ENCODE peak calls at places on chromosomes 12 and 14, in seven cellular contexts. One of them, this sample, is unnamed.

GRCh38 chr14:26589998-26590397 is 7.8 kb downstream of the NOVA1 start:
- DNase-seq in neural progenitor cell: peak; percentile 9
- DNase-seq in lower lobe of right lung: no peak
- DNase-seq in epithelial cell of proximal tubule: no peak
- DNase-seq in SK-N-SH: no peak
- DNase-seq in transverse colon: no peak
- DNase-seq in AG04450: no peak
- DNase-seq in this sample: no peak

GRCh38 chr12:16359512-16360491 is 12.4 kb downstream of the MGST1 start:
- DNase-seq in AG04450: no peak
- DNase-seq in transverse colon: peak; percentile 64
- DNase-seq in SK-N-SH: peak; percentile 52
- DNase-seq in neural progenitor cell: peak; percentile 82
- DNase-seq in epithelial cell of proximal tubule: no peak
- DNase-seq in lower lobe of right lung: peak; percentile 78
- DNase-seq in this sample: peak; percentile 38

GRCh38 chr14:52366796-52367315 is 52.7 kb downstream of the PTGER2 start:
- DNase-seq in epithelial cell of proximal tubule: no peak
- DNase-seq in neural progenitor cell: no peak
- DNase-seq in transverse colon: no peak
- DNase-seq in AG04450: no peak
- DNase-seq in lower lobe of right lung: no peak
- DNase-seq in SK-N-SH: no peak
- DNase-seq in this sample: no peak

GRCh38 chr14:22651586-22651985 is 7.4 kb upstream of the OR6J1 start:
- DNase-seq in epithelial cell of proximal tubule: no peak
- DNase-seq in AG04450: no peak
- DNase-seq in lower lobe of right lung: no peak
- DNase-seq in neural progenitor cell: no peak
- DNase-seq in SK-N-SH: no peak
- DNase-seq in transverse colon: no peak
- DNase-seq in this sample: no peak

GRCh38 chr14:90193925-90194324 is 62.4 kb upstream of the PSMC1 start:
- DNase-seq in SK-N-SH: peak; percentile 26
- DNase-seq in AG04450: no peak
- DNase-seq in epithelial cell of proximal tubule: no peak
- DNase-seq in lower lobe of right lung: no peak
- DNase-seq in neural progenitor cell: peak; percentile 31
- DNase-seq in transverse colon: no peak
- DNase-seq in this sample: no peak

GRCh38 chr12:88833641-88834116 is 253.4 kb upstream of the KITLG start:
- DNase-seq in neural progenitor cell: no peak
- DNase-seq in transverse colon: no peak
- DNase-seq in SK-N-SH: no peak
- DNase-seq in AG04450: no peak
- DNase-seq in epithelial cell of proximal tubule: no peak
- DNase-seq in lower lobe of right lung: no peak
- DNase-seq in this sample: no peak

GRCh38 chr12:109482491-109482890 is 5.1 kb downstream of the UBE3B start:
- DNase-seq in AG04450: no peak
- DNase-seq in lower lobe of right lung: no peak
- DNase-seq in SK-N-SH: no peak
- DNase-seq in epithelial cell of proximal tubule: no peak
- DNase-seq in transverse colon: no peak
- DNase-seq in neural progenitor cell: no peak
- DNase-seq in this sample: no peak

GRCh38 chr14:52043690-52044089 is 25.2 kb downstream of the NID2 start:
- DNase-seq in SK-N-SH: peak; percentile 72
- DNase-seq in epithelial cell of proximal tubule: no peak
- DNase-seq in transverse colon: peak; percentile 49
- DNase-seq in neural progenitor cell: peak; percentile 71
- DNase-seq in AG04450: no peak
- DNase-seq in lower lobe of right lung: no peak
- DNase-seq in this sample: no peak

GRCh38 chr14:53019391-53019790 is 68.5 kb upstream of the FERMT2 start:
- DNase-seq in neural progenitor cell: no peak
- DNase-seq in SK-N-SH: no peak
- DNase-seq in epithelial cell of proximal tubule: no peak
- DNase-seq in AG04450: no peak
- DNase-seq in lower lobe of right lung: no peak
- DNase-seq in transverse colon: no peak
- DNase-seq in this sample: peak; percentile 24

GRCh38 chr14:73714656-73715081 is 485 bp upstream of the PNMA1 start:
- DNase-seq in epithelial cell of proximal tubule: no peak
- DNase-seq in transverse colon: no peak
- DNase-seq in neural progenitor cell: no peak
- DNase-seq in AG04450: no peak
- DNase-seq in lower lobe of right lung: no peak
- DNase-seq in SK-N-SH: peak; percentile 75
- DNase-seq in this sample: peak; percentile 72

GRCh38 chr12:68482660-68483059 is 128.0 kb upstream of the RAP1B start:
- DNase-seq in epithelial cell of proximal tubule: no peak
- DNase-seq in lower lobe of right lung: no peak
- DNase-seq in AG04450: no peak
- DNase-seq in SK-N-SH: no peak
- DNase-seq in neural progenitor cell: no peak
- DNase-seq in transverse colon: peak; percentile 52
- DNase-seq in this sample: no peak

GRCh38 chr14:22047105-22047504 is 373.5 kb upstream of the OR4E1 start:
- DNase-seq in transverse colon: no peak
- DNase-seq in AG04450: no peak
- DNase-seq in neural progenitor cell: peak; percentile 76
- DNase-seq in epithelial cell of proximal tubule: no peak
- DNase-seq in lower lobe of right lung: no peak
- DNase-seq in SK-N-SH: no peak
- DNase-seq in this sample: no peak

GRCh38 chr14:61403411-61403810 is 82.0 kb downstream of the PRKCH start:
- DNase-seq in transverse colon: no peak
- DNase-seq in lower lobe of right lung: no peak
- DNase-seq in neural progenitor cell: no peak
- DNase-seq in epithelial cell of proximal tubule: no peak
- DNase-seq in AG04450: no peak
- DNase-seq in SK-N-SH: no peak
- DNase-seq in this sample: no peak

GRCh38 chr14:105146976-105147700 is 21.4 kb downstream of the JAG2 start:
- DNase-seq in neural progenitor cell: no peak
- DNase-seq in epithelial cell of proximal tubule: no peak
- DNase-seq in AG04450: no peak
- DNase-seq in SK-N-SH: no peak
- DNase-seq in transverse colon: no peak
- DNase-seq in lower lobe of right lung: peak; percentile 36
- DNase-seq in this sample: no peak

GRCh38 chr12:12181516-12181915 is 85.3 kb downstream of the LRP6 start:
- DNase-seq in SK-N-SH: no peak
- DNase-seq in epithelial cell of proximal tubule: peak; percentile 26
- DNase-seq in lower lobe of right lung: no peak
- DNase-seq in neural progenitor cell: no peak
- DNase-seq in AG04450: no peak
- DNase-seq in transverse colon: no peak
- DNase-seq in this sample: peak; percentile 67

GRCh38 chr14:105901226-105901625 is 374.8 kb downstream of the TMEM121 start:
- DNase-seq in AG04450: no peak
- DNase-seq in epithelial cell of proximal tubule: no peak
- DNase-seq in lower lobe of right lung: no peak
- DNase-seq in transverse colon: no peak
- DNase-seq in SK-N-SH: no peak
- DNase-seq in neural progenitor cell: no peak
- DNase-seq in this sample: no peak

GRCh38 chr12:17918013-17918412 is 172.0 kb downstream of the RERGL start:
- DNase-seq in epithelial cell of proximal tubule: no peak
- DNase-seq in SK-N-SH: no peak
- DNase-seq in lower lobe of right lung: no peak
- DNase-seq in transverse colon: no peak
- DNase-seq in AG04450: no peak
- DNase-seq in neural progenitor cell: no peak
- DNase-seq in this sample: no peak

GRCh38 chr14:25358330-25358729 is 308.4 kb upstream of the STXBP6 start:
- DNase-seq in SK-N-SH: no peak
- DNase-seq in lower lobe of right lung: no peak
- DNase-seq in AG04450: no peak
- DNase-seq in epithelial cell of proximal tubule: no peak
- DNase-seq in transverse colon: peak; percentile 13
- DNase-seq in neural progenitor cell: no peak
- DNase-seq in this sample: no peak

GRCh38 chr14:24013654-24014514 is 25.2 kb downstream of the DHRS4L2 start:
- DNase-seq in lower lobe of right lung: no peak
- DNase-seq in neural progenitor cell: peak; percentile 75
- DNase-seq in transverse colon: peak; percentile 42
- DNase-seq in AG04450: peak; percentile 48
- DNase-seq in epithelial cell of proximal tubule: peak; percentile 42
- DNase-seq in SK-N-SH: peak; percentile 78
- DNase-seq in this sample: peak; percentile 69

GRCh38 chr12:90075685-90076084 is 367.0 kb upstream of the ATP2B1 start:
- DNase-seq in AG04450: no peak
- DNase-seq in epithelial cell of proximal tubule: no peak
- DNase-seq in SK-N-SH: no peak
- DNase-seq in transverse colon: no peak
- DNase-seq in lower lobe of right lung: no peak
- DNase-seq in neural progenitor cell: no peak
- DNase-seq in this sample: no peak

GRCh38 chr14:102982852-102983470 is 60.5 kb downstream of the AMN start:
- DNase-seq in SK-N-SH: no peak
- DNase-seq in neural progenitor cell: no peak
- DNase-seq in transverse colon: no peak
- DNase-seq in AG04450: no peak
- DNase-seq in epithelial cell of proximal tubule: no peak
- DNase-seq in lower lobe of right lung: no peak
- DNase-seq in this sample: no peak
- TF ChIP-seq CTCF in SK-N-SH: no peak
- TF ChIP-seq CTCF in neural progenitor cell: peak; percentile 16
- TF ChIP-seq CTCF in transverse colon: no peak
- TF ChIP-seq CTCF in AG04450: no peak
- TF ChIP-seq CTCF in epithelial cell of proximal tubule: no peak
- TF ChIP-seq CTCF in lower lobe of right lung: no peak
- TF ChIP-seq CTCF in this sample: no peak

GRCh38 chr12:51846209-51846779 is 2.2 kb downstream of the FIGNL2 start:
- DNase-seq in epithelial cell of proximal tubule: no peak
- DNase-seq in SK-N-SH: no peak
- DNase-seq in transverse colon: no peak
- DNase-seq in lower lobe of right lung: no peak
- DNase-seq in neural progenitor cell: peak; percentile 56
- DNase-seq in AG04450: no peak
- DNase-seq in this sample: no peak
- H3K4me3 ChIP-seq in epithelial cell of proximal tubule: peak overlapping the region; percentile 86
- H3K4me3 ChIP-seq in SK-N-SH: no peak overlapping the region
- H3K4me3 ChIP-seq in transverse colon: no peak overlapping the region
- H3K4me3 ChIP-seq in lower lobe of right lung: peak overlapping the region; percentile 58
- H3K4me3 ChIP-seq in neural progenitor cell: peak overlapping the region; percentile 97
- H3K4me3 ChIP-seq in AG04450: no peak overlapping the region
- H3K4me3 ChIP-seq in this sample: no peak overlapping the region

DNA sequence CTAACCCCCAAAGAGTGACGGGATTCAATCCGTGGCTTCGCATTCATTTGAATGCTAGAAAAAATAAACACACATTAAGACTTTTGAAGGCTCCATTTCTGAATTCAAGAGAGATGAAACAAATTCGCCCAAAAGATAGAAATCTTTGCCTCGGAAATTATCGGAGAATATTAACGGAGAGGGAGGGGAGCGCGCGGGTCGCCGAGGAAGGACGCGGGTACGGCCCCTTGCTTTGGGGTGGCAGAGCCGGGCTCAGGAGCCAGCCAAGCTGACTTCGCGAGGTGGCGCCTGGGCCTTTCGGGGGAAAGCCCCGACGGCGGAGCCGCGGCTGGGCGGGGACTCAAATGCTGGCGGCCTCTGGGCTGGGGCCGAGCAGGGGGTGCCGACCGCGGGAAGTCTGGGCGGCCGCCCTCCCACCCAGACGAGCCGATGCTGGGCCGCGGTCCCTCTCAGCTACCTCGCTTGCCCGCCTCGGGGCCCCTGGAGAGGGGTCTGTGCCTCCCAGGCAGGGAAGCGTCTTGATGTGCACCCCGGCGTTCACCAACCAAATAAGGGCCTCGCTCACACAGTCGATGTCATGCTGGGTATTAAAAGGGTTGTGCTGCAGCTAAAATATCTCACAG is 14.7 kb downstream of the NKX2-1 start:
- DNase-seq in AG04450: no peak
- DNase-seq in transverse colon: no peak
- DNase-seq in SK-N-SH: peak; percentile 31
- DNase-seq in epithelial cell of proximal tubule: no peak
- DNase-seq in lower lobe of right lung: peak; percentile 73
- DNase-seq in neural progenitor cell: peak; percentile 72
- DNase-seq in this sample: no peak
- TF ChIP-seq CTCF in AG04450: no peak
- TF ChIP-seq CTCF in transverse colon: no peak
- TF ChIP-seq CTCF in SK-N-SH: no peak
- TF ChIP-seq CTCF in epithelial cell of proximal tubule: no peak
- TF ChIP-seq CTCF in lower lobe of right lung: no peak
- TF ChIP-seq CTCF in neural progenitor cell: no peak
- TF ChIP-seq CTCF in this sample: no peak

DNA sequence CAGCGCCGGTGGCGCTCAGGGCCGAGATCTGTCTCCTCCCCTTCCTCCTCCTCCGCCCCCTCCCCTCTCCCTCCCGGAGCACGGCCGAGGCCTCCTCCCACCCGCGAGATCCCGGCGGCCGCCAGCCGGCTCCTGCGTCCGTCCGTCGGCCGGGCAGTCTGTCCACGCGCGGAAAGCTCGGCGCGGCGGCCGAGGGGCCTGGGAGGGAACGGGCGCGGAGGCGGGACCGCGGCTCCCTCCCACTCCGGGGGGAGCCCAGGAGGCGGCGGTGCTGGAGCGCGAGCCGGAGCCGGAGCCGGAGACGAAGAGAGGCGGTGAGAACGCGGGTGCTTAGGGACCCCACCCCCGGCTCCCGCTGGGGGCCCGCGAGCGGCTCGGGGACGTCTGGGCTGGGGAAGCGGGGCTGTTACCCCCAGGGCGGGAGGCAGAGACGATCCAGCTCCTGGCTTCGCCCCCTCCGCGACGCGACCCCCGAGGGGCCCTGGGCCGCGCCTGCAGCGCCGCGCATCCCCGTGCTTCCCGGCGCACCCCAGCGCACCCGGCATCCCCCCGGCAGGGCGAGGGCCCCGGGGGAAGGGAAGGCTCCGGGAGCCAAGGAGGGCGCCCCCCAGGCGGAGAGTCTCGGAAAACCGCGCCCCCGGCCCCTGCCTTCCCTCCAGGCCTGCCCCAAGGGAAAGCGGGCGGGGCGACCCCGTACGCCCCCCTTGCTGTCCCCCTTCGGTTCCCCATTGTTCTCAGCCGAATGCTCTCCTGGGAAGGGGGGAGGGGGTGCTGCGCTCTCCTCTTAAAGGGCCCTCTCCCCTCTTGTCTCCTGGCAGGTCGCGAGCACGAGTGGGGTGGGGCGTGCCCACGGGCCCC is at the start of gene DTX1:
- DNase-seq in SK-N-SH: peak; percentile 88
- DNase-seq in transverse colon: no peak
- DNase-seq in epithelial cell of proximal tubule: no peak
- DNase-seq in AG04450: no peak
- DNase-seq in neural progenitor cell: peak; percentile 60
- DNase-seq in lower lobe of right lung: no peak
- DNase-seq in this sample: no peak
- H3K4me3 ChIP-seq in SK-N-SH: peak within 1 kb of the TSS; percentile 59
- H3K4me3 ChIP-seq in transverse colon: peak within 1 kb of the TSS; percentile 28
- H3K4me3 ChIP-seq in epithelial cell of proximal tubule: peak within 1 kb of the TSS; percentile 35
- H3K4me3 ChIP-seq in AG04450: peak within 1 kb of the TSS; percentile 7
- H3K4me3 ChIP-seq in neural progenitor cell: peak within 1 kb of the TSS; percentile 87
- H3K4me3 ChIP-seq in lower lobe of right lung: peak within 1 kb of the TSS; percentile 52
- H3K4me3 ChIP-seq in this sample: no peak within 1 kb of the TSS